ENCODE peak calls at places on chromosome 19, in ten cellular contexts. C is body of pancreas, V is upper lobe of left lung, K is heart right ventricle, F is fibroblast of lung, E is cardiac muscle cell, T is psoas muscle, M is tibial nerve, A is SK-N-SH, B is heart left ventricle. U is an unnamed sample. For H3K4me1, the result is how much of the 10 kb centered on the place peaks cover.

GRCh38 chr19:48645652-48646191 is at the start of gene CA11:
- DNase-seq in C (no peak), V (no peak), K (no peak), F (no peak), E (no peak), T (no peak), M (peak), A (no peak), B (no peak), U (no peak)

GRCh38 chr19:56111601-56112312 is 9.3 kb downstream of the ZNF787 start:
- DNase-seq in C (peak), V (peak), K (peak), F (no peak), E (no peak), T (peak), M (no peak), A (peak), B (no peak), U (peak)

GRCh38 chr19:23799321-23799720 is 40.6 kb upstream of the ZNF681 start:
- DNase-seq in C (peak), V (no peak), K (no peak), F (no peak), E (peak), T (no peak), M (no peak), A (no peak), B (no peak), U (no peak)

GRCh38 chr19:47157455-47158321 is 27.1 kb downstream of the SAE1 start:
- DNase-seq in C (peak), V (peak), K (peak), F (peak), E (peak), T (no peak), M (peak), A (no peak), B (peak), U (peak)

GRCh38 chr19:51407631-51408131 is 9.8 kb downstream of the SIGLEC10 start:
- DNase-seq in C (peak), V (no peak), K (no peak), F (no peak), E (peak), T (no peak), M (no peak), A (no peak), B (no peak), U (peak)

GRCh38 chr19:38596057-38596981 is 21.4 kb downstream of the MAP4K1 start:
- DNase-seq in C (peak), V (peak), K (no peak), F (no peak), E (peak), T (peak), M (no peak), A (peak), B (no peak), U (peak)

GRCh38 chr19:15123900-15124299 is 16.7 kb downstream of the SYDE1 start:
- DNase-seq in C (peak), V (no peak), K (peak), F (no peak), E (no peak), T (peak), M (no peak), A (peak), B (peak), U (peak)

GRCh38 chr19:1000095-1000494 is at the start of gene GRIN3B:
- DNase-seq in C (peak), V (peak), K (peak), F (no peak), E (peak), T (peak), M (no peak), A (peak), B (peak), U (peak)

GRCh38 chr19:31266731-31267130 is 82.5 kb downstream of the TSHZ3 start:
- DNase-seq in C (no peak), V (no peak), K (no peak), F (no peak), E (no peak), T (no peak), M (no peak), A (no peak), B (no peak), U (no peak)

GRCh38 chr19:8596168-8596567 is 14.3 kb downstream of the ADAMTS10 start:
- DNase-seq in C (no peak), V (no peak), K (no peak), F (no peak), E (no peak), T (no peak), M (no peak), A (no peak), B (no peak), U (no peak)

GRCh38 chr19:459724-460511 is 915 bp downstream of the SHC2 start:
- DNase-seq in C (peak), V (peak), K (peak), F (peak), E (peak), T (peak), M (peak), A (peak), B (peak), U (peak)

GRCh38 chr19:39474139-39474620 is 6.5 kb upstream of the TIMM50 start:
- DNase-seq in C (peak), V (peak), K (peak), F (peak), E (peak), T (peak), M (peak), A (peak), B (peak), U (peak)

GRCh38 chr19:28427256-28428083 is 785.5 kb downstream of the UQCRFS1 start:
- DNase-seq in C (no peak), V (no peak), K (no peak), F (peak), E (no peak), T (no peak), M (no peak), A (no peak), B (no peak), U (no peak)

GRCh38 chr19:28456264-28456663 is 756.7 kb downstream of the UQCRFS1 start:
- DNase-seq in C (no peak), V (no peak), K (no peak), F (no peak), E (no peak), T (no peak), M (no peak), A (no peak), B (no peak), U (no peak)

GRCh38 chr19:49878744-49879070 is 1.2 kb downstream of the TBC1D17 start:
- DNase-seq in C (no peak), V (no peak), K (peak), F (no peak), E (no peak), T (peak), M (no peak), A (no peak), B (no peak), U (no peak)

GRCh38 chr19:10988921-10989320 is 28.1 kb downstream of the SMARCA4 start:
- DNase-seq in C (no peak), V (no peak), K (no peak), F (no peak), E (no peak), T (no peak), M (no peak), A (no peak), B (no peak), U (no peak)

GRCh38 chr19:58218899-58219298 is 9.8 kb upstream of the ZNF544 start:
- DNase-seq in C (no peak), V (no peak), K (no peak), F (no peak), E (peak), T (no peak), M (no peak), A (peak), B (no peak), U (peak)

GRCh38 chr19:4206818-4207484 is 22.4 kb upstream of the EBI3 start:
- DNase-seq in C (no peak), V (no peak), K (no peak), F (peak), E (no peak), T (no peak), M (no peak), A (no peak), B (no peak), U (no peak)

GRCh38 chr19:58274771-58275199 is 4.0 kb upstream of the ZNF8 start:
- DNase-seq in C (no peak), V (no peak), K (no peak), F (peak), E (no peak), T (no peak), M (no peak), A (no peak), B (no peak), U (no peak)

GRCh38 chr19:39846678-39847486 is 703 bp upstream of the FBL start:
- DNase-seq in C (no peak), V (no peak), K (no peak), F (no peak), E (peak), T (no peak), M (no peak), A (no peak), B (no peak), U (no peak)

GRCh38 chr19:41521860-41522555 is 54.0 kb upstream of the CEACAM21 start:
- DNase-seq in C (no peak), V (no peak), K (peak), F (no peak), E (peak), T (peak), M (no peak), A (peak), B (peak), U (no peak)

GRCh38 chr19:8355631-8356402 is 8.1 kb upstream of the ANGPTL4 start:
- DNase-seq in C (peak), V (peak), K (no peak), F (peak), E (no peak), T (peak), M (peak), A (no peak), B (no peak), U (peak)

GRCh38 chr19:42289556-42290041 is 12.3 kb upstream of the PRR19 start:
- DNase-seq in C (no peak), V (no peak), K (no peak), F (no peak), E (no peak), T (no peak), M (no peak), A (no peak), B (no peak), U (no peak)

GRCh38 chr19:50313812-50314536 is 15.2 kb downstream of the KCNC3 start:
- DNase-seq in C (peak), V (no peak), K (no peak), F (no peak), E (peak), T (no peak), M (no peak), A (peak), B (no peak), U (no peak)

GRCh38 chr19:22893855-22894270 is 61.8 kb downstream of the ZNF723 start:
- DNase-seq in C (no peak), V (no peak), K (no peak), F (no peak), E (no peak), T (no peak), M (no peak), A (peak), B (no peak), U (no peak)

GRCh38 chr19:34676697-34677385 is at the start of gene SCGB2B2:
- DNase-seq in C (no peak), V (peak), K (no peak), F (no peak), E (peak), T (no peak), M (no peak), A (peak), B (no peak), U (no peak)

GRCh38 chr19:3761382-3762129 is at the start of gene APBA3:
- DNase-seq in C (peak), V (peak), K (peak), F (peak), E (peak), T (peak), M (peak), A (peak), B (peak), U (peak)

GRCh38 chr19:37986048-37986750 is 79.2 kb downstream of the SIPA1L3 start:
- DNase-seq in C (no peak), V (no peak), K (no peak), F (no peak), E (no peak), T (no peak), M (no peak), A (no peak), B (no peak), U (no peak)

GRCh38 chr19:45995715-45996385 is 583 bp downstream of the CCDC61 start:
- DNase-seq in C (no peak), V (no peak), K (no peak), F (peak), E (no peak), T (no peak), M (no peak), A (no peak), B (no peak), U (no peak)

GRCh38 chr19:13838943-13839192 is 38.1 kb upstream of the NANOS3 start:
- DNase-seq in C (no peak), V (no peak), K (peak), F (no peak), E (no peak), T (no peak), M (no peak), A (peak), B (no peak), U (no peak)
- H3K27ac ChIP-seq in C (peak), V (peak), K (peak), F (peak), E (no peak), T (peak), M (peak), A (peak), B (peak), U (peak)

GRCh38 chr19:43782311-43782660 is 1.5 kb upstream of the KCNN4 start:
- DNase-seq in C (no peak), V (no peak), K (no peak), F (no peak), E (no peak), T (no peak), M (no peak), A (no peak), B (no peak), U (no peak)
- H3K4me1 ChIP-seq in C (under half), V (under half), K (under half), F (under half), E (under half), T (under half), M (under half), A (under half), B (under half), U (under half)

GRCh38 chr19:17842663-17843313 is 5.0 kb downstream of the JAK3 start:
- DNase-seq in C (no peak), V (no peak), K (no peak), F (no peak), E (no peak), T (no peak), M (no peak), A (no peak), B (no peak), U (no peak)
- H3K27ac ChIP-seq in C (no peak), V (no peak), K (no peak), F (no peak), E (no peak), T (no peak), M (no peak), A (peak), B (peak), U (peak)

DNA sequence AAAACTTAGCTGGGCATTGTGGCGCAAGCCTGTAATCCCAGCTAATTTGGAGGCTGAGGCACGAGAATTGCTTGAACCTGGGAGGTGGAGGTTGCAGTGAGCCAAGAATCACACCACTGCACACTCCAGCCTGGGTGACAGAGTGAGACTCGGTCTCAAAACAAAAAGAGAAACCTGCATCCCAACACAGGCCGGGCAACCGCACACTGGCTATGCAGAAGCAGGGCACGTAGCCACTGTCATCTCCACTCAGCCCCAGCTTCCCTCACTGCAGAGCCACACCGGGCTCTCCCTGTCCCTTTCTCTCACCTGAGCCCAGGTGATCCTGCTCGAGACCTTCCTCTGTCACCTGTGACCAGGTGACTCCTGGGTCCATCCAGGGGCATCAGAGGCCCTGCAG is 11.7 kb downstream of the ELL start:
- DNase-seq in C (no peak), V (no peak), K (no peak), F (no peak), E (no peak), T (peak), M (no peak), A (no peak), B (no peak), U (no peak)
- H3K4me1 ChIP-seq in C (half or more), V (half or more), K (half or more), F (under half), E (half or more), T (half or more), M (half or more), A (under half), B (half or more), U (half or more)

GRCh38 chr19:5578094-5578846 is 10.5 kb upstream of the TINCR start:
- DNase-seq in C (peak), V (peak), K (peak), F (no peak), E (peak), T (peak), M (peak), A (peak), B (peak), U (peak)
- H3K27ac ChIP-seq in C (no peak), V (no peak), K (no peak), F (no peak), E (no peak), T (no peak), M (no peak), A (no peak), B (no peak), U (no peak)

GRCh38 chr19:19423322-19423721 is 17.8 kb downstream of the GATAD2A start:
- DNase-seq in C (no peak), V (no peak), K (no peak), F (peak), E (no peak), T (no peak), M (no peak), A (no peak), B (no peak), U (no peak)
- H3K4me1 ChIP-seq in C (under half), V (under half), K (half or more), F (under half), E (under half), T (half or more), M (half or more), A (under half), B (half or more), U (under half)

U was measured in testis.